ENCODE peak calls at places on chromosomes 4 and X, in ten cellular contexts. W, N, D, C, A, I, O, H, P and K are unnamed samples.
A peak's percentile ranks its signal among the peaks of the same experiment; 100 is the strongest.

GRCh38 chr4:155684892-155685550 is 18.4 kb downstream of the GUCY1A1 start:
- DNase-seq in P (no peak), C (no peak), D (no peak), W (no peak), N (no peak), A (no peak), O (no peak), I (no peak), H (no peak), K (no peak)

GRCh38 chr4:160983035-160983434 is 1180.8 kb downstream of the FSTL5 start:
- DNase-seq in C (no peak), D (no peak), N (no peak), O (no peak), H (no peak), W (no peak), P (no peak), I (no peak), A (no peak), K (no peak)

GRCh38 chr4:6498511-6499240 is 26.3 kb upstream of the PPP2R2C start:
- DNase-seq in P (no peak), D (no peak), I (no peak), A (no peak), N (no peak), H (no peak), W (no peak), C (no peak), O (peak; percentile 4), K (no peak)

GRCh38 chr4:24419147-24420034 is 165.0 kb downstream of the DHX15 start:
- DNase-seq in O (peak; percentile 67), P (peak; percentile 88), N (peak; percentile 44), H (peak; percentile 47), A (peak; percentile 44), W (peak; percentile 85), I (peak; percentile 84), C (peak; percentile 73), D (peak; percentile 26), K (peak; percentile 52)

GRCh38 chrX:11293113-11293512 is at the start of gene AMELX:
- DNase-seq in O (no peak), W (no peak), D (no peak), N (no peak), P (no peak), H (no peak), I (no peak), C (no peak), A (no peak), K (no peak)

GRCh38 chrX:76428243-76429130 is 977 bp downstream of the MAGEE1 start:
- DNase-seq in N (no peak), O (peak; percentile 46), C (no peak), H (no peak), W (peak; percentile 7), P (peak; percentile 55), D (no peak), I (peak; percentile 48), A (no peak), K (no peak)

GRCh38 chr4:113762061-113762850 is 718 bp upstream of the CAMK2D start:
- DNase-seq in D (peak; percentile 96), P (peak; percentile 100), H (peak; percentile 99), C (peak; percentile 100), N (peak; percentile 99), I (peak; percentile 99), W (peak; percentile 95), O (peak; percentile 100), A (peak; percentile 95), K (no peak)

GRCh38 chr4:138113819-138114415 is 128.2 kb downstream of the SLC7A11 start:
- DNase-seq in W (peak; percentile 37), O (no peak), C (peak; percentile 63), I (no peak), D (no peak), H (peak; percentile 33), P (no peak), A (peak; percentile 15), N (peak; percentile 54), K (no peak)

GRCh38 chr4:11367371-11367770 is 61.3 kb downstream of the HS3ST1 start:
- DNase-seq in N (peak; percentile 7), P (no peak), W (no peak), A (no peak), O (no peak), C (no peak), H (no peak), D (peak; percentile 40), I (no peak), K (peak; percentile 47)

GRCh38 chrX:118963159-118963558 is 11.3 kb upstream of the LONRF3 start:
- DNase-seq in O (no peak), W (no peak), P (no peak), N (no peak), C (no peak), A (no peak), I (no peak), H (no peak), D (no peak), K (no peak)

GRCh38 chr4:187444061-187444460 is 551.5 kb upstream of the ZFP42 start:
- DNase-seq in H (no peak), P (no peak), O (no peak), I (no peak), C (peak; percentile 12), N (no peak), W (no peak), A (no peak), D (no peak), K (no peak)

GRCh38 chrX:108557594-108557993 is 118.0 kb downstream of the COL4A5 start:
- DNase-seq in W (no peak), D (no peak), A (no peak), C (no peak), O (no peak), P (no peak), N (no peak), H (no peak), I (no peak), K (no peak)

GRCh38 chr4:25207997-25208396 is 25.8 kb upstream of the PI4K2B start:
- DNase-seq in P (no peak), A (no peak), I (no peak), W (no peak), H (no peak), N (no peak), C (no peak), O (no peak), D (no peak), K (peak; percentile 6)